ENCODE peak calls at places on chromosomes 2 and 18, in nine cellular contexts. F is left ventricle myocardium inferior, S is progenitor cell of endocrine pancreas, C is AG04450, I is epithelial cell of esophagus, L is mesothelial cell of epicardium, B is esophagus squamous epithelium, U is OCI-LY7, Z is dorsolateral prefrontal cortex. Q is an unnamed sample.

GRCh38 chr18:76383636-76384035 is 111.4 kb downstream of the ZNF516 start:
- DNase-seq in F (no peak), S (no peak), C (no peak), I (no peak), L (no peak), B (no peak), U (no peak), Z (no peak), Q (no peak)

GRCh38 chr18:23133860-23134779 is 1.2 kb upstream of the CABLES1 start:
- DNase-seq in F (no peak), S (peak), C (no peak), I (peak), L (no peak), B (no peak), U (peak), Z (no peak), Q (peak)

GRCh38 chr2:64329848-64330247 is 124.1 kb upstream of the LGALSL start:
- DNase-seq in F (peak), S (no peak), C (no peak), I (peak), L (no peak), B (no peak), U (no peak), Z (no peak), Q (no peak)

GRCh38 chr2:117378653-117379052 is 435.8 kb upstream of the DDX18 start:
- DNase-seq in F (no peak), S (no peak), C (no peak), I (no peak), L (no peak), B (no peak), U (no peak), Z (no peak), Q (no peak)

GRCh38 chr2:167964650-167965404 is 282.6 kb downstream of the STK39 start:
- DNase-seq in F (no peak), S (no peak), C (no peak), I (no peak), L (no peak), B (no peak), U (peak), Z (no peak), Q (no peak)

GRCh38 chr2:119111115-119111975 is 47.2 kb downstream of the C1QL2 start:
- DNase-seq in F (no peak), S (no peak), C (no peak), I (peak), L (no peak), B (no peak), U (no peak), Z (no peak), Q (no peak)

GRCh38 chr2:188892632-188893031 is 81.5 kb upstream of the COL3A1 start:
- DNase-seq in F (no peak), S (no peak), C (peak), I (no peak), L (no peak), B (no peak), U (no peak), Z (no peak), Q (no peak)

GRCh38 chr2:222730346-222731065 is 59.0 kb downstream of the MOGAT1 start:
- DNase-seq in F (no peak), S (no peak), C (no peak), I (peak), L (no peak), B (no peak), U (peak), Z (no peak), Q (no peak)

GRCh38 chr2:74261204-74261864 is 62.9 kb downstream of the MTHFD2 start:
- DNase-seq in F (peak), S (peak), C (no peak), I (peak), L (no peak), B (no peak), U (no peak), Z (no peak), Q (peak)

GRCh38 chr2:178194600-178195389 is 483 bp downstream of the OSBPL6 start:
- DNase-seq in F (peak), S (peak), C (no peak), I (peak), L (peak), B (no peak), U (no peak), Z (peak), Q (no peak)

GRCh38 chr18:79566841-79567370 is 112.7 kb upstream of the CTDP1 start:
- DNase-seq in F (no peak), S (no peak), C (no peak), I (peak), L (no peak), B (no peak), U (no peak), Z (peak), Q (no peak)

GRCh38 chr2:33443272-33443829 is 33.1 kb upstream of the RASGRP3 start:
- DNase-seq in F (no peak), S (no peak), C (no peak), I (no peak), L (no peak), B (no peak), U (no peak), Z (no peak), Q (no peak)

GRCh38 chr18:10726198-10727068 is 200.6 kb downstream of the NAPG start:
- DNase-seq in F (no peak), S (no peak), C (no peak), I (peak), L (no peak), B (no peak), U (no peak), Z (no peak), Q (no peak)

GRCh38 chr2:14944562-14945346 is 312.2 kb downstream of the LRATD1 start:
- DNase-seq in F (no peak), S (no peak), C (peak), I (peak), L (no peak), B (no peak), U (peak), Z (no peak), Q (no peak)

GRCh38 chr2:237431372-237431771 is 17.4 kb upstream of the COL6A3 start:
- DNase-seq in F (no peak), S (no peak), C (no peak), I (peak), L (no peak), B (no peak), U (no peak), Z (no peak), Q (no peak)

GRCh38 chr2:105376010-105376409 is 22.8 kb downstream of the FHL2 start:
- DNase-seq in F (no peak), S (no peak), C (no peak), I (peak), L (no peak), B (no peak), U (no peak), Z (no peak), Q (no peak)

GRCh38 chr2:33496150-33496549 is 19.7 kb downstream of the RASGRP3 start:
- DNase-seq in F (no peak), S (no peak), C (no peak), I (no peak), L (no peak), B (no peak), U (no peak), Z (no peak), Q (no peak)

GRCh38 chr2:19073522-19073921 is 284.9 kb downstream of the OSR1 start:
- DNase-seq in F (peak), S (no peak), C (no peak), I (peak), L (no peak), B (no peak), U (no peak), Z (no peak), Q (no peak)

GRCh38 chr2:231692847-231693246 is 15.5 kb upstream of the PTMA start:
- DNase-seq in F (no peak), S (no peak), C (no peak), I (no peak), L (no peak), B (no peak), U (no peak), Z (no peak), Q (no peak)

GRCh38 chr18:25832008-25832604 is 258.3 kb downstream of the SS18 start:
- DNase-seq in F (peak), S (peak), C (peak), I (peak), L (peak), B (no peak), U (peak), Z (peak), Q (no peak)

GRCh38 chr2:1371066-1371465 is 42.2 kb upstream of the TPO start:
- DNase-seq in F (no peak), S (no peak), C (no peak), I (no peak), L (no peak), B (no peak), U (no peak), Z (no peak), Q (no peak)

GRCh38 chr2:101076581-101076980 is 74.5 kb downstream of the RPL31 start:
- DNase-seq in F (no peak), S (no peak), C (no peak), I (no peak), L (no peak), B (no peak), U (no peak), Z (no peak), Q (no peak)

GRCh38 chr2:66822186-66822585 is 387.3 kb downstream of the MEIS1 start:
- DNase-seq in F (no peak), S (no peak), C (no peak), I (no peak), L (no peak), B (no peak), U (no peak), Z (no peak), Q (no peak)
- TF ChIP-seq CTCF in F (no peak), S (no peak), C (no peak), I (no peak), L (no peak), B (no peak), U (no peak), Z (no peak), Q (no peak)

GRCh38 chr2:158380786-158381185 is 75.8 kb downstream of the CCDC148 start:
- DNase-seq in F (no peak), S (no peak), C (no peak), I (no peak), L (no peak), B (no peak), U (no peak), Z (no peak), Q (no peak)
- TF ChIP-seq CTCF in F (no peak), S (no peak), C (no peak), I (no peak), L (no peak), B (no peak), U (no peak), Z (no peak), Q (no peak)

GRCh38 chr2:2731101-2731850 is 400.2 kb upstream of the MYT1L start:
- DNase-seq in F (no peak), S (no peak), C (no peak), I (no peak), L (no peak), B (no peak), U (no peak), Z (no peak), Q (no peak)

GRCh38 chr2:2733818-2734217 is 402.7 kb upstream of the MYT1L start:
- DNase-seq in F (no peak), S (no peak), C (no peak), I (no peak), L (no peak), B (no peak), U (no peak), Z (no peak), Q (no peak)

GRCh38 chr2:2731885-2732284 is 400.8 kb upstream of the MYT1L start:
- DNase-seq in F (no peak), S (no peak), C (no peak), I (no peak), L (no peak), B (no peak), U (no peak), Z (no peak), Q (no peak)

GRCh38 chr2:2734308-2734707 is 403.2 kb upstream of the MYT1L start:
- DNase-seq in F (no peak), S (no peak), C (no peak), I (no peak), L (no peak), B (no peak), U (no peak), Z (no peak), Q (no peak)

GRCh38 chr2:2732331-2733119 is 401.4 kb upstream of the MYT1L start:
- DNase-seq in F (no peak), S (no peak), C (no peak), I (no peak), L (no peak), B (no peak), U (no peak), Z (no peak), Q (no peak)
- TF ChIP-seq CTCF in F (no peak), S (no peak), C (no peak), I (no peak), L (no peak), B (no peak), U (no peak), Z (no peak), Q (no peak)

DNA sequence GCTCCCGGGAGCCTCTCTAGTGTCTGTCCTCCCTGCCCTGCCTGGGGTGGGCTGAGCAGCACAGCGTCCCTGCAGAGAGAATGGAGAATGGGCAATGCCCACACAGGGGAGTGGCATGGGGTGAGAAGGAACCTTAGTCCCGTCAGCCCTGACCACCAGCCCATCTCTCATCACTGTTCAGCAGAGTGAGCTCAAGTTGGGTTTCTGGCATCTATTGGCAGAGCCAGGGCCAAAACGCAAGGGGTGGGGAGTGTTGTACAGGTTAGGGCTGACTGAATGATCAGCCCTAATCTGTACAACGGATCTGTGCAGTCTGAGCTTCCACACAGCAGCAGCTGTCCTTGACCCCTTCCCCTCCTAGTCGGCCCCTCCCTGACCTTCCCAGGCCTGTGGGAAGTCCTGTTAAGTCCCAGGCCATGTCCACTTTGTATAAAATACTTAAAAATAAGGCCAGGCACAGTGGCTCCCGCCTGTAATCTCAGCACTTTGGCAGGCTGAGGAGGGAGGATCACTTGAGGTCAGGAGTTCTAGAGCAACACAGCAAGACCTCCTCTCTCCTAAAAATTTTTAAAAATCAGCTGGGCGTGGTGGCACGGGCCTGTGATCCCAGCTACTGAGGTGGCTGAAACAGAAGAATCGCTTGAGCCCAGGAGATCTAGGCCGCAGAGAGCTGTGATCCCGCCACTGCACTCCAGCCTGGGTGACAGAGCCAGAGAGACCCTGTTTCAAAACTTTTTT is 3.2 kb upstream of the PROC start:
- DNase-seq in F (no peak), S (no peak), C (no peak), I (no peak), L (no peak), B (no peak), U (no peak), Z (no peak), Q (no peak)
- TF ChIP-seq CTCF in F (no peak), S (no peak), C (no peak), I (no peak), L (no peak), B (no peak), U (no peak), Z (no peak), Q (no peak)

DNA sequence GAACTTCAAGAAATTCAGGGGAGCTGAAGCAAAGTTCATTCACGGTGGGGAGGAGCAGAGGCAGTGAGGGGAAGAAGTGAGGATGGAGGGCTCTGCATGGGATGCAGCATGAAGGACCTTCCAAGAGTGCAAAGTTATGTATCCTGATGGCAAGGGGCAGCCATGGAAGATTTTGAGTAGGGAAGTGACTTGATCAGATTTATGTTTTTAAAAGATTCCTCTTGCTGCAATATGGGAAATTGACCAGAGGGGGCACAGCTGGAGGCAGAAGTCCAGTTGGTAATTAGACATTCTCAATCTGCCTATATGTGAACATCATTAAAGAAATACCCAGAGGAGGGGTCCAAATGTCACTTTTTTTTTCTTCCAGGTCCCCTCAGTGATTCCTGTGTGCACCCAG is 21.5 kb upstream of the ANXA4 start:
- DNase-seq in F (no peak), S (no peak), C (no peak), I (no peak), L (no peak), B (no peak), U (peak), Z (no peak), Q (no peak)
- TF ChIP-seq CTCF in F (no peak), S (peak), C (peak), I (peak), L (peak), B (peak), U (peak), Z (no peak), Q (no peak)

GRCh38 chr18:63320690-63321265 is 1.2 kb upstream of the BCL2 start:
- DNase-seq in F (peak), S (peak), C (no peak), I (peak), L (peak), B (peak), U (peak), Z (peak), Q (no peak)
- TF ChIP-seq CTCF in F (no peak), S (peak), C (no peak), I (no peak), L (no peak), B (no peak), U (no peak), Z (no peak), Q (no peak)

GRCh38 chr18:48410095-48410920 is 1.1 kb upstream of the ZBTB7C start:
- DNase-seq in F (peak), S (peak), C (peak), I (peak), L (peak), B (peak), U (peak), Z (peak), Q (peak)
- TF ChIP-seq CTCF in F (no peak), S (peak), C (no peak), I (peak), L (peak), B (no peak), U (no peak), Z (no peak), Q (no peak)

GRCh38 chr2:158996378-158996993 is 28.0 kb downstream of the TANC1 start:
- DNase-seq in F (no peak), S (no peak), C (no peak), I (no peak), L (no peak), B (no peak), U (no peak), Z (no peak), Q (no peak)
- TF ChIP-seq CTCF in F (peak), S (peak), C (peak), I (no peak), L (peak), B (peak), U (peak), Z (peak), Q (peak)

DNA sequence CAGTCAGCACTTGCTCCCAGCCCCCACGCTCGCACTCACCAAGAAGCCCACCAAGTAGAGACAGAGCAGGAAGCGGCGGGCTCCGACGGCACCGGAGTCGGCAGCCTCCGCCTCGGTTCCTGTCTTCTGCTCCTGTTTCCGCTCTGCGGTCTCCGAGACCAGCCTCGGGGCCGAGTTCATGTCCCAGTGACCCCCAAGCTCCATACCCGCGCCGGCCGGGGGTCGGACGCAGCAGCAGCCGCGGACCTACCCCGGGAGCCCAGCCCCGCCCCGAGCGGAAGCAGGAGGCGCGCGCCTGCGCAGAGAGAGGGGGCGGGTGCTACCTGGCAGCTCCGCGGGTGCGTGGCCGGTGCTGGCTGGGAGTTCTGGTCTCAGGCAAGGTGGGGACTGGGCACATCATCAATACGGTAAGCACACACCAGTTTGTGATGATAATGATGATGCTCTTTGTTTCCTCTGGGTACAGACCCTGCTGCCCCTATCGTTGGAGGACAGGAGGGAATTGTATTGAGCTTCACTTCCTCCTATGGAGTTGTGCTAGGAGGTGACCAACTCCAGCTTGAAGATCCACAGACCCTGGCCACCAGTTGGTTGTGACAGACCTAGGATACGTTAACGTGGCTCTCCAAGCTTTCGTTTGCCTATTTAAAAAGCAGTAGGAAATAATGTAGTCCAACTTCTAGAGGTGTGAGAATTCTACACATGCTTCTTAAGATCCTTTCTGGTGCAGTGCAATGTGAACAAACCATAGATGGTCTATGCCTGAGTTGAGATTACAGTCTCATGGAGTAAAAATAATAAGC is 25.0 kb upstream of the TMEM182 start:
- DNase-seq in F (peak), S (peak), C (no peak), I (peak), L (peak), B (peak), U (peak), Z (peak), Q (peak)
- TF ChIP-seq CTCF in F (no peak), S (no peak), C (peak), I (peak), L (no peak), B (no peak), U (no peak), Z (no peak), Q (no peak)

GRCh38 chr2:152335016-152335850 is at the start of gene FMNL2:
- DNase-seq in F (peak), S (peak), C (peak), I (peak), L (peak), B (no peak), U (peak), Z (peak), Q (peak)
- TF ChIP-seq CTCF in F (no peak), S (peak), C (peak), I (no peak), L (no peak), B (no peak), U (no peak), Z (peak), Q (no peak)

Q was measured in D721Med.